ENCODE peak calls at places on chromosomes 2 and 18, in four cellular contexts. One of them, this sample, is unnamed.

GRCh38 chr18:12750076-12750707 is 47.4 kb downstream of the PSMG2 start:
- DNase-seq in mesendoderm: peak; percentile 16
- DNase-seq in IMR-90: no peak
- DNase-seq in mesenchymal stem cell: no peak
- DNase-seq in this sample: no peak

GRCh38 chr2:24489942-24490673 is 946 bp upstream of the NCOA1 start:
- DNase-seq in mesenchymal stem cell: peak; percentile 69
- DNase-seq in mesendoderm: peak; percentile 80
- DNase-seq in IMR-90: peak; percentile 46
- DNase-seq in this sample: peak; percentile 20

GRCh38 chr2:128362889-128363228 is 44.2 kb upstream of the HS6ST1 start:
- DNase-seq in mesendoderm: peak; percentile 99
- DNase-seq in mesenchymal stem cell: peak; percentile 79
- DNase-seq in IMR-90: peak; percentile 79
- DNase-seq in this sample: peak; percentile 79

GRCh38 chr18:42192251-42193248 is 237.5 kb downstream of the PIK3C3 start:
- DNase-seq in mesenchymal stem cell: peak; percentile 73
- DNase-seq in IMR-90: no peak
- DNase-seq in mesendoderm: no peak
- DNase-seq in this sample: no peak

GRCh38 chr18:36757081-36757480 is 71.7 kb downstream of the TPGS2 start:
- DNase-seq in mesendoderm: peak; percentile 54
- DNase-seq in IMR-90: peak; percentile 80
- DNase-seq in mesenchymal stem cell: peak; percentile 66
- DNase-seq in this sample: peak; percentile 27

GRCh38 chr2:12979066-12979465 is 262.3 kb downstream of the TRIB2 start:
- DNase-seq in mesenchymal stem cell: no peak
- DNase-seq in mesendoderm: no peak
- DNase-seq in IMR-90: no peak
- DNase-seq in this sample: no peak

GRCh38 chr2:149466635-149467034 is 120.9 kb downstream of the MMADHC start:
- DNase-seq in mesendoderm: peak; percentile 93
- DNase-seq in IMR-90: peak; percentile 4
- DNase-seq in mesenchymal stem cell: peak; percentile 49
- DNase-seq in this sample: no peak

GRCh38 chr2:6877402-6878305 is at the start of gene RSAD2:
- DNase-seq in IMR-90: peak; percentile 16
- DNase-seq in mesendoderm: no peak
- DNase-seq in mesenchymal stem cell: peak; percentile 58
- DNase-seq in this sample: no peak

GRCh38 chr18:44423826-44424225 is 256.9 kb upstream of the SETBP1 start:
- DNase-seq in mesenchymal stem cell: no peak
- DNase-seq in mesendoderm: no peak
- DNase-seq in IMR-90: no peak
- DNase-seq in this sample: no peak

GRCh38 chr2:216319771-216320170 is 52.5 kb downstream of the MARCHF4 start:
- DNase-seq in mesenchymal stem cell: peak; percentile 52
- DNase-seq in IMR-90: peak; percentile 40
- DNase-seq in mesendoderm: peak; percentile 90
- DNase-seq in this sample: no peak

GRCh38 chr18:70671889-70672551 is 383.2 kb downstream of the SOCS6 start:
- DNase-seq in mesenchymal stem cell: no peak
- DNase-seq in IMR-90: no peak
- DNase-seq in mesendoderm: no peak
- DNase-seq in this sample: no peak

GRCh38 chr2:3450385-3451031 is 68.8 kb downstream of the ADI1 start:
- DNase-seq in IMR-90: no peak
- DNase-seq in mesenchymal stem cell: no peak
- DNase-seq in mesendoderm: no peak
- DNase-seq in this sample: no peak

GRCh38 chr18:8478166-8478967 is 130.9 kb upstream of the RAB12 start:
- DNase-seq in mesendoderm: peak; percentile 79
- DNase-seq in mesenchymal stem cell: peak; percentile 52
- DNase-seq in IMR-90: peak; percentile 34
- DNase-seq in this sample: peak; percentile 59

GRCh38 chr2:180003566-180003965 is 3.5 kb downstream of the CWC22 start:
- DNase-seq in IMR-90: no peak
- DNase-seq in mesendoderm: peak; percentile 2
- DNase-seq in mesenchymal stem cell: no peak
- DNase-seq in this sample: no peak

GRCh38 chr2:220779918-220780317 is 792.2 kb downstream of the EPHA4 start:
- DNase-seq in mesenchymal stem cell: peak; percentile 62
- DNase-seq in mesendoderm: no peak
- DNase-seq in IMR-90: peak; percentile 92
- DNase-seq in this sample: no peak

GRCh38 chr18:67845035-67845434 is 328.5 kb upstream of the DSEL start:
- DNase-seq in mesenchymal stem cell: no peak
- DNase-seq in IMR-90: no peak
- DNase-seq in mesendoderm: no peak
- DNase-seq in this sample: no peak

GRCh38 chr2:142290931-142291330 is 160.1 kb upstream of the LRP1B start:
- DNase-seq in IMR-90: no peak
- DNase-seq in mesenchymal stem cell: no peak
- DNase-seq in mesendoderm: no peak
- DNase-seq in this sample: no peak

GRCh38 chr2:62383843-62384242 is 122.2 kb downstream of the TMEM17 start:
- DNase-seq in mesendoderm: no peak
- DNase-seq in IMR-90: peak; percentile 20
- DNase-seq in mesenchymal stem cell: no peak
- DNase-seq in this sample: no peak

GRCh38 chr2:98556634-98557033 is 51.7 kb downstream of the COA5 start:
- DNase-seq in mesendoderm: no peak
- DNase-seq in mesenchymal stem cell: no peak
- DNase-seq in IMR-90: no peak
- DNase-seq in this sample: no peak

GRCh38 chr2:15388406-15389325 is 172.5 kb downstream of the NBAS start:
- DNase-seq in IMR-90: no peak
- DNase-seq in mesendoderm: peak; percentile 12
- DNase-seq in mesenchymal stem cell: no peak
- DNase-seq in this sample: no peak

GRCh38 chr2:100907832-100908231 is 87.9 kb downstream of the NPAS2 start:
- DNase-seq in IMR-90: no peak
- DNase-seq in mesendoderm: no peak
- DNase-seq in mesenchymal stem cell: no peak
- DNase-seq in this sample: no peak

GRCh38 chr2:82819936-82820335 is 1639.1 kb downstream of the SUCLG1 start:
- DNase-seq in IMR-90: no peak
- DNase-seq in mesenchymal stem cell: no peak
- DNase-seq in mesendoderm: no peak
- DNase-seq in this sample: no peak

GRCh38 chr2:71843391-71843850 is 304.2 kb downstream of the CYP26B1 start:
- DNase-seq in mesenchymal stem cell: peak; percentile 84
- DNase-seq in IMR-90: peak; percentile 68
- DNase-seq in mesendoderm: no peak
- DNase-seq in this sample: no peak

GRCh38 chr2:119764832-119765231 is 5.1 kb downstream of the PTPN4 start:
- DNase-seq in mesendoderm: no peak
- DNase-seq in mesenchymal stem cell: no peak
- DNase-seq in IMR-90: no peak
- DNase-seq in this sample: no peak

GRCh38 chr2:58939388-58939787 is 698.3 kb upstream of the FANCL start:
- DNase-seq in mesenchymal stem cell: peak; percentile 95
- DNase-seq in IMR-90: peak; percentile 90
- DNase-seq in mesendoderm: peak; percentile 44
- DNase-seq in this sample: no peak

GRCh38 chr2:216408426-216409315 is 3.6 kb upstream of the SMARCAL1 start:
- DNase-seq in mesenchymal stem cell: no peak
- DNase-seq in IMR-90: no peak
- DNase-seq in mesendoderm: peak; percentile 80
- DNase-seq in this sample: no peak

GRCh38 chr18:7084080-7084765 is 33.4 kb downstream of the LAMA1 start:
- DNase-seq in IMR-90: peak; percentile 60
- DNase-seq in mesendoderm: no peak
- DNase-seq in mesenchymal stem cell: peak; percentile 19
- DNase-seq in this sample: no peak

GRCh38 chr2:103138123-103138886 is 376.5 kb downstream of the TMEM182 start:
- DNase-seq in mesendoderm: no peak
- DNase-seq in mesenchymal stem cell: no peak
- DNase-seq in IMR-90: no peak
- DNase-seq in this sample: no peak

GRCh38 chr2:174786066-174786725 is 21.9 kb upstream of the CHRNA1 start:
- DNase-seq in mesenchymal stem cell: no peak
- DNase-seq in IMR-90: peak; percentile 51
- DNase-seq in mesendoderm: no peak
- DNase-seq in this sample: no peak
- H2BK5ac ChIP-seq in mesenchymal stem cell: no peak overlapping the region
- H2BK5ac ChIP-seq in IMR-90: peak overlapping the region; percentile 99
- H2BK5ac ChIP-seq in mesendoderm: no peak overlapping the region
- H2BK5ac ChIP-seq in this sample: no peak overlapping the region

DNA sequence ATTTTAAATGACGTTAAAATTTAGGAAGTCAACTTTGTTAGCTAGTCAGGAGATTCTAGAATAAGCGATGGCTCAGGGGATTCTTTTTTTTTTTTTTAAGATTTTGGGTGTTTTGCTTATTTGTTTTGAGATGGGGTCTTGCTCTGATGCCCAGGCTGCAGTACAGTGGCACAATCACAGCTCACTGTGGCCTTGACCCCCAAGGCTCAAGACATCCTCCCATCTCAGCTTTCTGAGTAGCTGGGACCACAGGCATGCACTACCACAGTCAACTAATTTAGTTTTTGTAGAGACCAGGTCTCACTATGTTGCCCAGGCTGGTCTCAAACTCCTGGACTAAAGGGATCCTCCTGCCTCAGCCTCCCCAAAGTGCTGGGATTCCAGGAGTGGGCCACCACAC is 16.9 kb downstream of the ATL2 start:
- DNase-seq in mesenchymal stem cell: no peak
- DNase-seq in IMR-90: no peak
- DNase-seq in mesendoderm: no peak
- DNase-seq in this sample: no peak
- H3K18ac ChIP-seq in mesenchymal stem cell: no peak overlapping the region
- H3K18ac ChIP-seq in IMR-90: no peak overlapping the region
- H3K18ac ChIP-seq in mesendoderm: no peak overlapping the region
- H3K18ac ChIP-seq in this sample: no peak overlapping the region

DNA sequence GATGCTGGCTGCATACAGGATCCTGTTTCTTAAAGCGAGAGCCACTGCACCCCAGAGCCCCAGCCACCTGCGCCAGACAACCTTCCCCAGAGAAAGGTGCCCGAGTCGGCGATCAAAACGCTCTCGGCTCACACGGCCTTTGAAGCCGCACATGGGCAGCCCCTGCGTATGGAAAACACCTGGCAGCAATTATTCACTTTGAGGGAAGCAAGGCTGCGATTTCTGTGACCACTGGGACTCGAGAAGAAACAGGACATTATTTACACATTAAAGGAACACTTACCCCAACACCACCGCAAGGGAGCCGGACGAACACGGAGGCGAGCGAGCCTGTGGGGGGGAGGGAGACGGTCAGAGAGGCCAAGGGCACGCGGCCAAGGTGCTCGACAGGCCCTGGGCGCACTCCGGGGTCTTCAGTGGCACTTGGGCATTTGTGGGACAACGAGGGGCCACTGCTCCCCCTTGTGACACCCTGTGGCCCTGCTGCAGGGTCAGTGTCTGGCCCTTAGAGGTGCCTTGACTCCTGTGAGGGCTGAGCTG is 246.9 kb downstream of the TWIST2 start:
- DNase-seq in mesenchymal stem cell: no peak
- DNase-seq in mesendoderm: no peak
- DNase-seq in IMR-90: no peak
- DNase-seq in this sample: no peak
- H3K36me3 ChIP-seq in mesenchymal stem cell: peaks cover 69% of the 10 kb centered on the region
- H3K36me3 ChIP-seq in mesendoderm: no peaks in the 10 kb centered on the region
- H3K36me3 ChIP-seq in IMR-90: peaks cover 44% of the 10 kb centered on the region
- H3K36me3 ChIP-seq in this sample: peaks cover under 1% of the 10 kb centered on the region

GRCh38 chr2:223721746-223722145 is 115.6 kb downstream of the AP1S3 start:
- DNase-seq in IMR-90: no peak
- DNase-seq in mesenchymal stem cell: no peak
- DNase-seq in mesendoderm: no peak
- DNase-seq in this sample: no peak

GRCh38 chr2:223724831-223725230 is 112.6 kb downstream of the AP1S3 start:
- DNase-seq in IMR-90: peak; percentile 48
- DNase-seq in mesendoderm: peak; percentile 51
- DNase-seq in mesenchymal stem cell: peak; percentile 32
- DNase-seq in this sample: no peak

GRCh38 chr2:223725494-223725893 is 111.9 kb downstream of the AP1S3 start:
- DNase-seq in mesendoderm: peak; percentile 97
- DNase-seq in IMR-90: peak; percentile 99
- DNase-seq in mesenchymal stem cell: peak; percentile 97
- DNase-seq in this sample: peak; percentile 80

GRCh38 chr2:223722226-223722625 is 115.2 kb downstream of the AP1S3 start:
- DNase-seq in mesenchymal stem cell: no peak
- DNase-seq in mesendoderm: no peak
- DNase-seq in IMR-90: no peak
- DNase-seq in this sample: no peak

DNA sequence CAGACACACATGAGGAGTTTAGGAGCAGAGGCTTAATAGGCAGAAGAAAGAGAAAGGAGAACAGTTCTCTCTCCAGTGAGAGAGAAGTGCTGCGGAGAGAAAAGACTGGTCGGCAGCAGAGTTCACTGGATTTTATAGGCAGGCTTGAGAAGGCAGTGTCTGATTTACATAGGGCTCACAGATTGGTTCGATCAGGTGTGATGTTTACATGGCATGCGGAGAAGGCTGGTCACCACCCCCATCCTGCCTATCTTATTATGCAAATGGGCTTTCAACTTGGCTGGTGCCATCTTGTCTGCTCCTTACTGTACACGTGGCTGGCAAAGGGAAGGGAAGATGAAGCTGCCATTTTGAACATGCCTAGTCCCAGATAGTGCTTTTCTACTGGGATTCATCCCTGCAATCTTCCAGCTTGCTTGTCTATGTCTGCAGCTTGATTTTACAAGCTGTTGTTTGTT is 113.4 kb downstream of the AP1S3 start:
- DNase-seq in mesendoderm: peak; percentile 97
- DNase-seq in mesenchymal stem cell: peak; percentile 73
- DNase-seq in IMR-90: no peak
- DNase-seq in this sample: no peak
- H2BK5ac ChIP-seq in mesendoderm: no peak overlapping the region
- H2BK5ac ChIP-seq in mesenchymal stem cell: no peak overlapping the region
- H2BK5ac ChIP-seq in IMR-90: peak overlapping the region; percentile 70
- H2BK5ac ChIP-seq in this sample: no peak overlapping the region

DNA sequence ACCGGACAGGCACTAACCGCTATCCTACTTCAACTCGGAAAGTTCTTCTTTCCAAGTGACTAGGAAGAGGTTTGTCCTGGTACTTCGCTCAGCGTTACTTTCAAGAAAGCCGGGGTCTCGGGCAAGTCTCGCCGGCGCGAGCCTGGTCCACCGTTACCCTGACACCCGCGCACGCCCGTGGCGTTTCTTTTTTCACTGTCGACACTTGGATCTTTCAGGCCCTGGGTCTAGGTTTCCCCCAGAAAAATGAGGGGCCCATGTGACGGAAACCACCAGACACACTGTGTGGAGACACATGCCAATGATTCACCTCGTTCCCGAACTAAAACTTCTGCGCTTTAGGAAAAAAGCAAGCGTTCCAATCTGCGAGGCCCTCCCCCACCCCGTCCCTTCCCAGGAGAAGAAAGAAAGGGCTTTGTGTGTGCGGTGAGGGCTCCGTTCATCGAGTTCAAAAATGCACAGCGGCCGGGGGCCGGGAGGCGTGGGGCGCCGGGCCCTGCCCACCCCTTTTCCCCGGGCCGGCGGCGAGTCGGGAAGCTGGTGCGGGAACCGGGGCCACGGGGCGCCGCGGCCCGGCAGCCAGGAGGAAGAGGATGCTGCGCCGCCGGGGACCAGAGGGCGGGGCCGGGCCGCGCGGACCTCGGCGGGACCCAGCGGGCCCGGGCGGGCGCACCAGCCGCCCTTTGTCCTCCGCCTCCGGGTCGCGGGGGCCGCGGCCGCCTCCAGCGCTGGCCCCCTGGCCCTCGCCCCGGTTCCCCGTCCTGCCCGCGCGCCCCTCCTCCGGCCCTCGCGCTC is 2.6 kb downstream of the ZNF521 start:
- DNase-seq in IMR-90: peak; percentile 69
- DNase-seq in mesendoderm: peak; percentile 64
- DNase-seq in mesenchymal stem cell: peak; percentile 78
- DNase-seq in this sample: peak; percentile 63
- H3K18ac ChIP-seq in IMR-90: peak overlapping the region; percentile 43
- H3K18ac ChIP-seq in mesendoderm: peak overlapping the region; percentile 96
- H3K18ac ChIP-seq in mesenchymal stem cell: peak overlapping the region; percentile 89
- H3K18ac ChIP-seq in this sample: peak overlapping the region; percentile 95